ENCODE peak calls at places on chromosomes 2 and 18, in five cellular contexts. A, B, P, F and N are unnamed samples.

GRCh38 chr2:112782234-112782799 is 2.0 kb downstream of the IL1A start:
- DNase-seq in A (no peak), B (no peak), P (no peak), F (no peak), N (no peak)

GRCh38 chr2:6968319-6969100 is 51.3 kb downstream of the RNF144A start:
- DNase-seq in B (no peak), P (no peak), F (peak; percentile 46), A (no peak), N (no peak)

GRCh38 chr18:54561864-54562263 is 29.2 kb upstream of the DYNAP start:
- DNase-seq in F (no peak), P (no peak), A (no peak), B (no peak), N (no peak)

GRCh38 chr18:79206444-79206843 is 137.2 kb downstream of the ATP9B start:
- DNase-seq in B (no peak), A (no peak), P (no peak), F (no peak), N (no peak)

GRCh38 chr2:217223222-217223930 is 363.5 kb upstream of the TNP1 start:
- DNase-seq in F (peak; percentile 80), P (peak; percentile 88), B (peak; percentile 4), A (peak; percentile 88), N (peak; percentile 48)

GRCh38 chr18:9617006-9617542 is 2.7 kb upstream of the PPP4R1 start:
- DNase-seq in B (no peak), A (no peak), P (peak; percentile 42), F (no peak), N (no peak)

GRCh38 chr18:23548719-23549118 is 37.6 kb downstream of the NPC1 start:
- DNase-seq in F (no peak), A (no peak), P (no peak), B (no peak), N (no peak)

GRCh38 chr2:135985826-135986393 is 484 bp upstream of the DARS1 start:
- DNase-seq in P (no peak), F (no peak), A (no peak), B (peak; percentile 70), N (no peak)